ENCODE peak calls at places on chromosome 17, in ten cellular contexts. F is EH; O is stimulated activated CD8-positive, alpha-beta memory T cell treated with anti-CD3 and anti-CD28 coated beads, Interleukin-4, amount 100 ng/mL, for 48 hours; Y is lower leg skin; D is activated CD4-positive, alpha-beta T cell treated with anti-CD3 and anti-CD28 coated beads, Interleukin-2, amount 50 U/mL, for 24 hours; Z is A549; W is EL; R is transverse colon; U is fibroblast of mammary gland; E is T-helper 2 cell. K is an unnamed sample.

GRCh38 chr17:59371426-59372099 is 40.1 kb downstream of the YPEL2 start:
- DNase-seq in Z (no peak), U (peak), O (no peak), Y (peak), E (no peak), F (peak), W (no peak), R (peak), D (no peak), K (peak)

GRCh38 chr17:27591986-27592385 is 39.0 kb upstream of the LGALS9 start:
- DNase-seq in O (no peak), D (no peak), U (no peak), E (no peak), R (no peak), Y (no peak), W (no peak), F (no peak), Z (no peak), K (no peak)

GRCh38 chr17:42121066-42121769 is at the start of gene KAT2A:
- DNase-seq in R (peak), W (peak), O (peak), F (peak), Y (peak), E (peak), D (peak), Z (peak), U (peak), K (peak)

GRCh38 chr17:51745993-51746392 is 412.5 kb downstream of the CA10 start:
- DNase-seq in R (no peak), F (no peak), W (no peak), Y (no peak), O (no peak), E (no peak), D (no peak), Z (peak), U (no peak), K (no peak)

GRCh38 chr17:38416840-38417209 is 11.4 kb upstream of the ARHGAP23 start:
- DNase-seq in R (no peak), W (no peak), O (no peak), U (no peak), F (no peak), Y (no peak), Z (no peak), D (no peak), E (no peak), K (no peak)

GRCh38 chr17:2809337-2809736 is 13.1 kb downstream of the RAP1GAP2 start:
- DNase-seq in Z (no peak), F (no peak), Y (no peak), E (no peak), U (no peak), D (no peak), R (no peak), O (no peak), W (no peak), K (no peak)

GRCh38 chr17:78532922-78533640 is 44.1 kb downstream of the DNAH17 start:
- DNase-seq in W (peak), Y (no peak), O (peak), D (peak), F (peak), E (no peak), Z (peak), R (no peak), U (peak), K (peak)

GRCh38 chr17:42101513-42102292 is 3.4 kb upstream of the ZNF385C start:
- DNase-seq in O (peak), Z (peak), Y (no peak), R (peak), W (peak), E (peak), D (peak), U (peak), F (peak), K (peak)

GRCh38 chr17:72968798-72969197 is 123.7 kb downstream of the SLC39A11 start:
- DNase-seq in D (no peak), Z (no peak), Y (no peak), F (no peak), E (no peak), W (no peak), O (no peak), U (no peak), R (no peak), K (no peak)

GRCh38 chr17:79843917-79844815 is 4.9 kb upstream of the CBX4 start:
- DNase-seq in Z (peak), D (no peak), F (peak), Y (no peak), U (peak), E (no peak), R (peak), O (no peak), W (peak), K (no peak)

GRCh38 chr17:10702574-10702973 is 5.2 kb downstream of the ADPRM start:
- DNase-seq in Z (no peak), E (no peak), F (peak), D (no peak), O (no peak), R (no peak), Y (no peak), W (peak), U (peak), K (peak)

GRCh38 chr17:8726951-8727555 is 17.6 kb downstream of the CCDC42 start:
- DNase-seq in R (no peak), U (peak), Z (no peak), D (no peak), E (no peak), W (no peak), F (peak), Y (no peak), O (no peak), K (no peak)

GRCh38 chr17:80171681-80172080 is 1.9 kb downstream of the CARD14 start:
- DNase-seq in Z (no peak), E (no peak), O (no peak), Y (no peak), F (no peak), U (no peak), D (no peak), R (no peak), W (no peak), K (no peak)

GRCh38 chr17:32503251-32504165 is 16.7 kb downstream of the CDK5R1 start:
- DNase-seq in O (no peak), Y (no peak), U (no peak), D (no peak), E (no peak), W (peak), Z (no peak), R (peak), F (peak), K (no peak)

GRCh38 chr17:29590261-29590978 is 972 bp upstream of the GIT1 start:
- DNase-seq in O (peak), E (no peak), Y (peak), R (peak), F (peak), U (peak), W (peak), D (no peak), Z (peak), K (peak)

GRCh38 chr17:65545708-65546523 is 15.5 kb downstream of the AXIN2 start:
- DNase-seq in R (no peak), Y (no peak), O (no peak), F (no peak), Z (no peak), D (no peak), E (no peak), W (no peak), U (no peak), K (no peak)

GRCh38 chr17:77120866-77121265 is 19.9 kb upstream of the SEC14L1 start:
- DNase-seq in W (no peak), F (no peak), D (no peak), E (no peak), U (peak), O (no peak), R (no peak), Z (no peak), Y (no peak), K (no peak)